ENCODE peak calls at places on chromosomes 16 and 17, in six cellular contexts. Y is thyroid gland; U is astrocyte of the spinal cord; P is activated CD4-positive, alpha-beta T cell treated with anti-CD3 and anti-CD28 coated beads, Interleukin-2, amount 10 ng/mL, durations not matched to agents 7 days and 5 days; F is M059J; E is GM13976. I is an unnamed sample.

GRCh38 chr16:31354394-31355291 is at the start of gene ITGAX:
- DNase-seq in U (no peak), Y (no peak), P (peak), F (peak), E (peak), I (peak)

GRCh38 chr17:51087072-51087757 is 33.5 kb downstream of the SPAG9 start:
- DNase-seq in E (no peak), Y (no peak), F (peak), U (no peak), P (no peak), I (no peak)

GRCh38 chr17:30928584-30928983 is 6.8 kb downstream of the ADAP2 start:
- DNase-seq in Y (no peak), E (no peak), U (no peak), F (no peak), P (no peak), I (no peak)

GRCh38 chr17:48559609-48560451 is 14.9 kb upstream of the HOXB2 start:
- DNase-seq in F (no peak), P (no peak), Y (no peak), E (no peak), U (no peak), I (no peak)

GRCh38 chr17:69646729-69647128 is 232.2 kb downstream of the MAP2K6 start:
- DNase-seq in U (no peak), F (no peak), Y (no peak), P (no peak), E (no peak), I (no peak)

GRCh38 chr17:73342549-73343167 is 30.9 kb upstream of the CDC42EP4 start:
- DNase-seq in F (no peak), U (no peak), E (no peak), Y (no peak), P (no peak), I (peak)

GRCh38 chr17:7887038-7887481 is 1.5 kb upstream of the CHD3 start:
- DNase-seq in U (no peak), F (no peak), P (no peak), Y (no peak), E (no peak), I (no peak)

GRCh38 chr17:75511610-75512575 is 3.4 kb downstream of the CASKIN2 start:
- DNase-seq in U (no peak), F (peak), E (no peak), Y (peak), P (no peak), I (no peak)

GRCh38 chr17:601462-602303 is 113.0 kb downstream of the VPS53 start:
- DNase-seq in U (no peak), P (no peak), F (no peak), E (no peak), Y (no peak), I (peak)

GRCh38 chr17:51848451-51848850 is 310.1 kb downstream of the CA10 start:
- DNase-seq in F (peak), E (no peak), Y (no peak), U (no peak), P (no peak), I (no peak)

GRCh38 chr17:61368832-61369468 is 30.7 kb upstream of the TBX2 start:
- DNase-seq in U (no peak), F (no peak), E (no peak), P (no peak), Y (peak), I (no peak)

GRCh38 chr17:80018917-80019651 is 16.6 kb downstream of the TBC1D16 start:
- DNase-seq in Y (peak), E (no peak), F (no peak), U (no peak), P (no peak), I (no peak)

GRCh38 chr16:1331712-1332617 is 1.5 kb upstream of the BAIAP3 start:
- DNase-seq in F (peak), Y (peak), E (peak), U (peak), P (peak), I (no peak)

GRCh38 chr16:90081606-90081970 is 4.5 kb upstream of the PRDM7 start:
- DNase-seq in Y (no peak), U (no peak), P (no peak), F (no peak), E (no peak), I (no peak)

GRCh38 chr17:44144966-44145739 is 3.4 kb downstream of the HROB start:
- DNase-seq in U (no peak), F (no peak), Y (no peak), E (no peak), P (no peak), I (no peak)